ENCODE peak calls at places on chromosomes 7 and 10, in four cellular contexts. One of them, this sample, is unnamed.

GRCh38 chr10:70804424-70804814 is 11.3 kb upstream of the SGPL1 start:
- DNase-seq in neural crest cell: no peak
- DNase-seq in GM10248: no peak
- DNase-seq in stomach: no peak
- DNase-seq in this sample: no peak

GRCh38 chr7:75878312-75878768 is 494 bp upstream of the RHBDD2 start:
- DNase-seq in GM10248: no peak
- DNase-seq in stomach: no peak
- DNase-seq in neural crest cell: no peak
- DNase-seq in this sample: no peak

GRCh38 chr10:120963587-120964220 is 112.5 kb downstream of the WDR11 start:
- DNase-seq in neural crest cell: no peak
- DNase-seq in GM10248: no peak
- DNase-seq in stomach: no peak
- DNase-seq in this sample: no peak

GRCh38 chr10:49394933-49395740 is 752 bp downstream of the DRGX start:
- DNase-seq in GM10248: no peak
- DNase-seq in neural crest cell: no peak
- DNase-seq in stomach: no peak
- DNase-seq in this sample: no peak

GRCh38 chr10:111086602-111087001 is 9.8 kb downstream of the ADRA2A start:
- DNase-seq in GM10248: no peak
- DNase-seq in stomach: no peak
- DNase-seq in neural crest cell: no peak
- DNase-seq in this sample: no peak

GRCh38 chr7:85483205-85483604 is 296.3 kb upstream of the SEMA3D start:
- DNase-seq in stomach: no peak
- DNase-seq in neural crest cell: no peak
- DNase-seq in GM10248: no peak
- DNase-seq in this sample: no peak

GRCh38 chr7:66928388-66928787 is 7.4 kb downstream of the TMEM248 start:
- DNase-seq in stomach: no peak
- DNase-seq in GM10248: no peak
- DNase-seq in neural crest cell: no peak
- DNase-seq in this sample: no peak

GRCh38 chr10:71868192-71868697 is 17.2 kb upstream of the PSAP start:
- DNase-seq in GM10248: no peak
- DNase-seq in neural crest cell: no peak
- DNase-seq in stomach: no peak
- DNase-seq in this sample: peak

GRCh38 chr7:113775401-113775800 is 143.4 kb downstream of the PPP1R3A start:
- DNase-seq in GM10248: no peak
- DNase-seq in stomach: no peak
- DNase-seq in neural crest cell: no peak
- DNase-seq in this sample: no peak

GRCh38 chr10:109007514-109007913 is 915.8 kb downstream of the XPNPEP1 start:
- DNase-seq in stomach: no peak
- DNase-seq in GM10248: no peak
- DNase-seq in neural crest cell: no peak
- DNase-seq in this sample: no peak

GRCh38 chr10:22651276-22651980 is 63.0 kb downstream of the PIP4K2A start:
- DNase-seq in neural crest cell: no peak
- DNase-seq in GM10248: peak
- DNase-seq in stomach: no peak
- DNase-seq in this sample: peak

GRCh38 chr7:135100856-135101255 is 47.0 kb upstream of the TMEM140 start:
- DNase-seq in neural crest cell: no peak
- DNase-seq in GM10248: no peak
- DNase-seq in stomach: no peak
- DNase-seq in this sample: no peak

GRCh38 chr10:59908808-59909143 is 2.4 kb upstream of the CCDC6 start:
- DNase-seq in stomach: no peak
- DNase-seq in GM10248: no peak
- DNase-seq in neural crest cell: no peak
- DNase-seq in this sample: no peak

GRCh38 chr10:21191512-21191911 is 294.4 kb upstream of the NEBL start:
- DNase-seq in neural crest cell: no peak
- DNase-seq in stomach: no peak
- DNase-seq in GM10248: no peak
- DNase-seq in this sample: no peak

GRCh38 chr7:29987821-29988317 is 1.7 kb downstream of the SCRN1 start:
- DNase-seq in neural crest cell: no peak
- DNase-seq in GM10248: peak
- DNase-seq in stomach: no peak
- DNase-seq in this sample: no peak

GRCh38 chr10:132375116-132375794 is 21.7 kb upstream of the PWWP2B start:
- DNase-seq in neural crest cell: no peak
- DNase-seq in GM10248: no peak
- DNase-seq in stomach: no peak
- DNase-seq in this sample: peak

This sample was measured in lower lobe of right lung.